ENCODE peak calls at places on chromosomes 2 and 18, in eight cellular contexts. X is NCI-H446; F is activated naive CD8-positive, alpha-beta T cell treated with anti-CD3 and anti-CD28 coated beads, Interleukin-2, amount 50 U/mL, for 24 hours; B is T-helper 2 cell; I is right cardiac atrium; A is T follicular helper cell; U is RCC 7860; V is NCI-H187 treated with DMSO at 0.1 percent for 48 hours. D is an unnamed sample.

GRCh38 chr18:48632676-48633257 is 93.9 kb downstream of the CTIF start:
- DNase-seq in X (no peak), F (no peak), B (no peak), I (no peak), A (no peak), U (no peak), V (no peak), D (no peak)

GRCh38 chr18:24659837-24660720 is 199.6 kb downstream of the HRH4 start:
- DNase-seq in X (no peak), F (peak; percentile 17), B (no peak), I (peak; percentile 80), A (peak; percentile 6), U (no peak), V (no peak), D (no peak)

GRCh38 chr2:224395646-224396390 is 6.1 kb downstream of the FAM124B start:
- DNase-seq in X (no peak), F (no peak), B (no peak), I (no peak), A (no peak), U (no peak), V (no peak), D (no peak)

GRCh38 chr2:197191177-197191947 is 119.2 kb downstream of the ANKRD44 start:
- DNase-seq in X (peak; percentile 36), F (no peak), B (no peak), I (no peak), A (no peak), U (peak; percentile 32), V (peak; percentile 0), D (no peak)

GRCh38 chr2:75047189-75047812 is 88.9 kb downstream of the POLE4 start:
- DNase-seq in X (no peak), F (no peak), B (no peak), I (no peak), A (no peak), U (peak; percentile 23), V (no peak), D (no peak)

GRCh38 chr2:55232863-55233657 is 572 bp downstream of the RPS27A start:
- DNase-seq in X (no peak), F (peak; percentile 44), B (peak; percentile 51), I (peak; percentile 66), A (peak; percentile 29), U (no peak), V (no peak), D (peak; percentile 61)

GRCh38 chr2:204578928-204579598 is 33.8 kb downstream of the PARD3B start:
- DNase-seq in X (no peak), F (no peak), B (no peak), I (no peak), A (no peak), U (no peak), V (no peak), D (no peak)

GRCh38 chr2:29113027-29113686 is 2.1 kb upstream of the CLIP4 start:
- DNase-seq in X (no peak), F (no peak), B (no peak), I (no peak), A (no peak), U (peak; percentile 78), V (no peak), D (no peak)

GRCh38 chr2:6704077-6704476 is 161.6 kb downstream of the CMPK2 start:
- DNase-seq in X (no peak), F (no peak), B (no peak), I (no peak), A (no peak), U (no peak), V (no peak), D (no peak)

D was measured in Right ventricle myocardium inferior.